ENCODE peak calls at places on chromosome 3, in five cellular contexts. F is cardiac muscle cell, A is GM12878, L is psoas muscle, I is mammary epithelial cell. S is an unnamed sample. For H3K27me3 and H3K4me1, the result is how much of the 10 kb centered on the place peaks cover.

GRCh38 chr3:158775801-158776399 is 26.0 kb upstream of the MFSD1 start:
- DNase-seq in A (no peak), I (no peak), F (peak), L (no peak), S (no peak)

GRCh38 chr3:31353166-31353565 is 179.6 kb upstream of the STT3B start:
- DNase-seq in L (no peak), A (no peak), F (no peak), I (no peak), S (peak)

GRCh38 chr3:9512456-9513045 is 41.1 kb downstream of the LHFPL4 start:
- DNase-seq in I (no peak), A (no peak), F (no peak), L (no peak), S (no peak)

GRCh38 chr3:184242297-184242685 is 6.5 kb downstream of the ALG3 start:
- DNase-seq in A (no peak), I (no peak), F (no peak), L (no peak), S (no peak)

GRCh38 chr3:25952133-25952532 is 162.2 kb downstream of the OXSM start:
- DNase-seq in F (no peak), L (no peak), I (no peak), A (no peak), S (no peak)

GRCh38 chr3:17478673-17479072 is 263.8 kb downstream of the TBC1D5 start:
- DNase-seq in I (peak), F (no peak), A (no peak), L (no peak), S (peak)

GRCh38 chr3:105647047-105647446 is 221.8 kb downstream of the CBLB start:
- DNase-seq in F (no peak), I (peak), L (no peak), A (no peak), S (peak)

GRCh38 chr3:172104471-172105072 is 65.2 kb downstream of the FNDC3B start:
- DNase-seq in I (peak), L (no peak), A (no peak), F (peak), S (peak)

GRCh38 chr3:59310736-59311135 is 260.9 kb upstream of the CFAP20DC start:
- DNase-seq in L (no peak), I (peak), A (no peak), F (no peak), S (no peak)

GRCh38 chr3:14532691-14533456 is 7.3 kb downstream of the GRIP2 start:
- DNase-seq in L (peak), I (peak), F (no peak), A (no peak), S (no peak)

GRCh38 chr3:150675587-150675986 is 28.1 kb downstream of the ERICH6 start:
- DNase-seq in A (no peak), L (no peak), F (no peak), I (no peak), S (no peak)

GRCh38 chr3:176767385-176767784 is 429.9 kb downstream of the TBL1XR1 start:
- DNase-seq in A (no peak), L (no peak), I (peak), F (no peak), S (peak)

GRCh38 chr3:22373827-22374226 is 622.8 kb upstream of the ZNF385D start:
- DNase-seq in I (no peak), L (no peak), F (no peak), A (no peak), S (no peak)
- H3K27me3 ChIP-seq in I (under half), L (under half), F (half or more), A (under half), S (under half)

DNA sequence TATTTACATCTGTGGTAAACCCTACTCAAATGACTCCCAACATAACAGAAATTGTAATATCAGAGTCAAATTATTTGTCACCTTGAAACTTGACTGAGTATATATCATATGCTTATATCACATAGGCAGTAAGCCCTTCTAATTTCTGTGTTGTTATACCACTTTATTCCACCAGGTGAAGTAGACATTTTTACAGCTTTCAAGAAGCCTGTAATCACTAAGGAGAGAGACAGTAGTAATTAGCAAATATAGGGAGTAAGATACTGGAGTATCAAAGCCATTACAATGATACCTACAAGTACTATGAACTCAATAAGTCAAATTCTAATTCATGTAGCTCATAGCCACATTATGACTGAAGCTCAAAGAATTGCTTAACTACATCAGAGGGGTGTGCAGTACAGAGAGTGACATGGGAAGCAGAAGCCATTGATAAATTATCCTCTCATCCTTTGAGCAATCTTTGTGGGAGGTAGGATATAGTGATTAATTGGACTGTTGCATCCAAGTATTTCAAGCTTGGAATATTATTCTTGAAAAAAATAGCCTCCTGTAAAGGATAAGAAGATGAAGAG is 1005.8 kb downstream of the ZPLD1 start:
- DNase-seq in L (no peak), I (no peak), F (peak), A (no peak), S (no peak)
- TF ChIP-seq CTCF in L (no peak), I (peak), F (no peak), A (no peak), S (peak)

GRCh38 chr3:43294975-43295374 is 8.6 kb downstream of the SNRK start:
- DNase-seq in A (no peak), F (no peak), I (no peak), L (no peak), S (no peak)

GRCh38 chr3:43298292-43298691 is 12.0 kb downstream of the SNRK start:
- DNase-seq in L (no peak), F (no peak), I (no peak), A (no peak), S (no peak)

GRCh38 chr3:43296565-43296964 is 10.2 kb downstream of the SNRK start:
- DNase-seq in A (no peak), I (peak), F (no peak), L (no peak), S (no peak)

GRCh38 chr3:43302116-43302880 is 16.0 kb downstream of the SNRK start:
- DNase-seq in A (no peak), F (no peak), L (no peak), I (no peak), S (no peak)

GRCh38 chr3:43298761-43299160 is 12.4 kb downstream of the SNRK start:
- DNase-seq in A (no peak), L (no peak), F (no peak), I (no peak), S (no peak)
- H3K4me1 ChIP-seq in A (under half), L (under half), F (under half), I (under half), S (under half)

DNA sequence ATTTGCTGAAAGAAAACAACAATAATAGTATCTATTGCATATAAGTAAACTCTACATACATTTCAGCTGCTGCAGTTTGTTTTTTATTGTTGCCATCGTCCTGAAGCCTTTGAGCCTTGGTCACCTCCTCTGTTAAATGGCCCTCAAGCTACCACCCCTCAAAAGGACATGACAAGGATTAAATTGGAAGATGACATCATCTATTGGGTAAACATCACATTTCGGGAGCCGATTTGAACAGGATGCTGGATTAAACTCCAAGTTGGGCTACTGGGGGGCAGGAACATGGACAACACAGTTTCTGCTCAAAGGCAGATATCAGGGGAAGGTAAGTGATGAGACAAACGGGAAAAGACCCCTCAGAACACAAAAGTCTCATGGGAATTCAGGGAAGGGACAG is 92.3 kb upstream of the ATP2B2 start:
- DNase-seq in L (no peak), A (no peak), I (no peak), F (no peak), S (no peak)
- H3K27me3 ChIP-seq in L (under half), A (under half), I (under half), F (under half), S (under half)

GRCh38 chr3:38247366-38248035 is 18.1 kb upstream of the SLC22A13 start:
- DNase-seq in L (no peak), F (peak), I (peak), A (no peak), S (peak)
- TF ChIP-seq CTCF in L (no peak), F (peak), I (peak), A (no peak), S (peak)

S was measured in foreskin keratinocyte.